ENCODE peak calls at places on chromosomes 12 and 14, in five cellular contexts. One of them, this sample, is unnamed.

GRCh38 chr12:77120695-77121094 is 55.3 kb upstream of the E2F7 start:
- DNase-seq in fibroblast of mammary gland: peak
- DNase-seq in neuronal stem cell: no peak
- DNase-seq in WTC11: no peak
- DNase-seq in erythroblast: no peak
- DNase-seq in this sample: no peak

GRCh38 chr12:50188875-50189575 is 21.9 kb upstream of the CERS5 start:
- DNase-seq in fibroblast of mammary gland: no peak
- DNase-seq in neuronal stem cell: no peak
- DNase-seq in WTC11: no peak
- DNase-seq in erythroblast: no peak
- DNase-seq in this sample: no peak

GRCh38 chr12:123520567-123521474 is 12.7 kb downstream of the RILPL1 start:
- DNase-seq in fibroblast of mammary gland: no peak
- DNase-seq in neuronal stem cell: no peak
- DNase-seq in WTC11: no peak
- DNase-seq in erythroblast: no peak
- DNase-seq in this sample: peak

GRCh38 chr14:68824517-68825347 is 31.9 kb upstream of the ZFP36L1 start:
- DNase-seq in fibroblast of mammary gland: peak
- DNase-seq in neuronal stem cell: peak
- DNase-seq in WTC11: peak
- DNase-seq in erythroblast: peak
- DNase-seq in this sample: peak

GRCh38 chr12:116276433-116277216 is 868 bp downstream of the MED13L start:
- DNase-seq in fibroblast of mammary gland: peak
- DNase-seq in neuronal stem cell: peak
- DNase-seq in WTC11: peak
- DNase-seq in erythroblast: peak
- DNase-seq in this sample: peak

GRCh38 chr12:65596514-65597010 is 227.7 kb upstream of the HMGA2 start:
- DNase-seq in fibroblast of mammary gland: peak
- DNase-seq in neuronal stem cell: no peak
- DNase-seq in WTC11: no peak
- DNase-seq in erythroblast: no peak
- DNase-seq in this sample: no peak

GRCh38 chr12:108720757-108721514 is 10.4 kb downstream of the CORO1C start:
- DNase-seq in fibroblast of mammary gland: peak
- DNase-seq in neuronal stem cell: no peak
- DNase-seq in WTC11: no peak
- DNase-seq in erythroblast: no peak
- DNase-seq in this sample: no peak

GRCh38 chr12:105100998-105101397 is 6.5 kb upstream of the WASHC4 start:
- DNase-seq in fibroblast of mammary gland: peak
- DNase-seq in neuronal stem cell: no peak
- DNase-seq in WTC11: no peak
- DNase-seq in erythroblast: no peak
- DNase-seq in this sample: no peak

GRCh38 chr12:124588689-124589318 is 21.4 kb upstream of the NCOR2 start:
- DNase-seq in fibroblast of mammary gland: peak
- DNase-seq in neuronal stem cell: no peak
- DNase-seq in WTC11: no peak
- DNase-seq in erythroblast: peak
- DNase-seq in this sample: peak

GRCh38 chr12:94872007-94872653 is 131.4 kb downstream of the NDUFA12 start:
- DNase-seq in fibroblast of mammary gland: no peak
- DNase-seq in neuronal stem cell: no peak
- DNase-seq in WTC11: no peak
- DNase-seq in erythroblast: no peak
- DNase-seq in this sample: no peak

GRCh38 chr14:86654558-86655184 is 1124.7 kb downstream of the FLRT2 start:
- DNase-seq in fibroblast of mammary gland: peak
- DNase-seq in neuronal stem cell: peak
- DNase-seq in WTC11: peak
- DNase-seq in erythroblast: peak
- DNase-seq in this sample: peak

GRCh38 chr14:69986336-69986735 is 107.1 kb downstream of the SMOC1 start:
- DNase-seq in fibroblast of mammary gland: no peak
- DNase-seq in neuronal stem cell: no peak
- DNase-seq in WTC11: no peak
- DNase-seq in erythroblast: no peak
- DNase-seq in this sample: no peak

GRCh38 chr12:124463341-124463861 is 104.0 kb downstream of the NCOR2 start:
- DNase-seq in fibroblast of mammary gland: no peak
- DNase-seq in neuronal stem cell: peak
- DNase-seq in WTC11: no peak
- DNase-seq in erythroblast: no peak
- DNase-seq in this sample: peak

GRCh38 chr14:64035143-64035542 is 182.3 kb downstream of the SYNE2 start:
- DNase-seq in fibroblast of mammary gland: peak
- DNase-seq in neuronal stem cell: no peak
- DNase-seq in WTC11: no peak
- DNase-seq in erythroblast: no peak
- DNase-seq in this sample: no peak

GRCh38 chr14:77212933-77213656 is 31.5 kb downstream of the TMEM63C start:
- DNase-seq in fibroblast of mammary gland: peak
- DNase-seq in neuronal stem cell: peak
- DNase-seq in WTC11: peak
- DNase-seq in erythroblast: peak
- DNase-seq in this sample: no peak

GRCh38 chr12:48782457-48783395 is 6.2 kb downstream of the ADCY6 start:
- DNase-seq in fibroblast of mammary gland: no peak
- DNase-seq in neuronal stem cell: no peak
- DNase-seq in WTC11: no peak
- DNase-seq in erythroblast: no peak
- DNase-seq in this sample: no peak

GRCh38 chr12:54301428-54302045 is 722 bp upstream of the NFE2 start:
- DNase-seq in fibroblast of mammary gland: no peak
- DNase-seq in neuronal stem cell: no peak
- DNase-seq in WTC11: peak
- DNase-seq in erythroblast: no peak
- DNase-seq in this sample: no peak

GRCh38 chr12:52291267-52291935 is at the start of gene KRT81:
- DNase-seq in fibroblast of mammary gland: no peak
- DNase-seq in neuronal stem cell: no peak
- DNase-seq in WTC11: no peak
- DNase-seq in erythroblast: no peak
- DNase-seq in this sample: no peak

GRCh38 chr14:71665157-71665556 is 267.1 kb upstream of the RGS6 start:
- DNase-seq in fibroblast of mammary gland: peak
- DNase-seq in neuronal stem cell: no peak
- DNase-seq in WTC11: no peak
- DNase-seq in erythroblast: no peak
- DNase-seq in this sample: no peak

GRCh38 chr12:114783176-114783575 is 99.2 kb upstream of the TBX3 start:
- DNase-seq in fibroblast of mammary gland: no peak
- DNase-seq in neuronal stem cell: no peak
- DNase-seq in WTC11: no peak
- DNase-seq in erythroblast: no peak
- DNase-seq in this sample: no peak

GRCh38 chr12:22588817-22589216 is 36.2 kb upstream of the ETNK1 start:
- DNase-seq in fibroblast of mammary gland: no peak
- DNase-seq in neuronal stem cell: no peak
- DNase-seq in WTC11: no peak
- DNase-seq in erythroblast: no peak
- DNase-seq in this sample: no peak

GRCh38 chr12:49651855-49652254 is 28.5 kb downstream of the PRPF40B start:
- DNase-seq in fibroblast of mammary gland: no peak
- DNase-seq in neuronal stem cell: no peak
- DNase-seq in WTC11: no peak
- DNase-seq in erythroblast: no peak
- DNase-seq in this sample: no peak

GRCh38 chr14:65278589-65278988 is 133.9 kb upstream of the FUT8 start:
- DNase-seq in fibroblast of mammary gland: no peak
- DNase-seq in neuronal stem cell: no peak
- DNase-seq in WTC11: no peak
- DNase-seq in erythroblast: no peak
- DNase-seq in this sample: no peak

GRCh38 chr14:75884198-75884611 is 97.6 kb downstream of the TGFB3 start:
- DNase-seq in fibroblast of mammary gland: peak
- DNase-seq in neuronal stem cell: no peak
- DNase-seq in WTC11: no peak
- DNase-seq in erythroblast: no peak
- DNase-seq in this sample: no peak

GRCh38 chr14:100446572-100446971 is 123.4 kb downstream of the SLC25A47 start:
- DNase-seq in fibroblast of mammary gland: peak
- DNase-seq in neuronal stem cell: no peak
- DNase-seq in WTC11: peak
- DNase-seq in erythroblast: no peak
- DNase-seq in this sample: no peak

GRCh38 chr14:105041841-105042765 is 21.2 kb upstream of the CDCA4 start:
- DNase-seq in fibroblast of mammary gland: no peak
- DNase-seq in neuronal stem cell: no peak
- DNase-seq in WTC11: no peak
- DNase-seq in erythroblast: no peak
- DNase-seq in this sample: no peak

GRCh38 chr12:61546296-61546695 is 713.9 kb upstream of the USP15 start:
- DNase-seq in fibroblast of mammary gland: no peak
- DNase-seq in neuronal stem cell: no peak
- DNase-seq in WTC11: no peak
- DNase-seq in erythroblast: peak
- DNase-seq in this sample: no peak

GRCh38 chr12:103780093-103780440 is 61.0 kb downstream of the NT5DC3 start:
- DNase-seq in fibroblast of mammary gland: peak
- DNase-seq in neuronal stem cell: no peak
- DNase-seq in WTC11: no peak
- DNase-seq in erythroblast: no peak
- DNase-seq in this sample: no peak

GRCh38 chr14:101865288-101865687 is 99.1 kb upstream of the DYNC1H1 start:
- DNase-seq in fibroblast of mammary gland: no peak
- DNase-seq in neuronal stem cell: no peak
- DNase-seq in WTC11: no peak
- DNase-seq in erythroblast: no peak
- DNase-seq in this sample: no peak

GRCh38 chr14:90580381-90581335 is 183.8 kb downstream of the CALM1 start:
- DNase-seq in fibroblast of mammary gland: no peak
- DNase-seq in neuronal stem cell: no peak
- DNase-seq in WTC11: no peak
- DNase-seq in erythroblast: no peak
- DNase-seq in this sample: no peak

GRCh38 chr12:1501001-1501400 is 93.4 kb downstream of the FBXL14 start:
- DNase-seq in fibroblast of mammary gland: no peak
- DNase-seq in neuronal stem cell: no peak
- DNase-seq in WTC11: no peak
- DNase-seq in erythroblast: no peak
- DNase-seq in this sample: no peak

GRCh38 chr12:47534695-47535094 is 171.1 kb downstream of the RPAP3 start:
- DNase-seq in fibroblast of mammary gland: peak
- DNase-seq in neuronal stem cell: no peak
- DNase-seq in WTC11: no peak
- DNase-seq in erythroblast: no peak
- DNase-seq in this sample: no peak

GRCh38 chr12:19222566-19222965 is 93.0 kb downstream of the PLEKHA5 start:
- DNase-seq in fibroblast of mammary gland: peak
- DNase-seq in neuronal stem cell: no peak
- DNase-seq in WTC11: no peak
- DNase-seq in erythroblast: no peak
- DNase-seq in this sample: no peak

GRCh38 chr12:120094485-120094884 is 22.1 kb downstream of the RAB35 start:
- DNase-seq in fibroblast of mammary gland: no peak
- DNase-seq in neuronal stem cell: no peak
- DNase-seq in WTC11: no peak
- DNase-seq in erythroblast: no peak
- DNase-seq in this sample: peak

GRCh38 chr12:20403230-20403629 is 34.9 kb downstream of the PDE3A start:
- DNase-seq in fibroblast of mammary gland: no peak
- DNase-seq in neuronal stem cell: no peak
- DNase-seq in WTC11: no peak
- DNase-seq in erythroblast: peak
- DNase-seq in this sample: no peak

GRCh38 chr14:77369280-77369679 is 7.6 kb downstream of the TMED8 start:
- DNase-seq in fibroblast of mammary gland: no peak
- DNase-seq in neuronal stem cell: no peak
- DNase-seq in WTC11: no peak
- DNase-seq in erythroblast: no peak
- DNase-seq in this sample: no peak

This sample was measured in right cardiac atrium.